ENCODE peak calls at places on chromosomes 13 and 19, in ten cellular contexts. K, T, D, O, Y, C, B, A, U and J are unnamed samples.

GRCh38 chr13:93307166-93307565 is 80.6 kb downstream of the GPC6 start:
- DNase-seq in K (no peak), T (no peak), D (no peak), O (no peak), Y (no peak), C (no peak), B (no peak), A (no peak), U (no peak), J (no peak)

GRCh38 chr19:52335768-52336116 is 301 bp upstream of the ZNF610 start:
- DNase-seq in K (no peak), T (no peak), D (no peak), O (no peak), Y (no peak), C (no peak), B (no peak), A (no peak), U (no peak), J (no peak)

GRCh38 chr19:47660435-47660832 is 51.5 kb downstream of the BICRA start:
- DNase-seq in K (no peak), T (peak), D (no peak), O (no peak), Y (peak), C (no peak), B (no peak), A (no peak), U (no peak), J (no peak)

GRCh38 chr19:5128251-5128931 is 159.5 kb downstream of the KDM4B start:
- DNase-seq in K (no peak), T (no peak), D (no peak), O (no peak), Y (no peak), C (peak), B (no peak), A (no peak), U (no peak), J (peak)

GRCh38 chr19:33143897-33144405 is 12.0 kb downstream of the WDR88 start:
- DNase-seq in K (peak), T (peak), D (peak), O (no peak), Y (peak), C (peak), B (no peak), A (peak), U (no peak), J (peak)

GRCh38 chr13:25844559-25845434 is 207.0 kb downstream of the SHISA2 start:
- DNase-seq in K (peak), T (no peak), D (no peak), O (no peak), Y (no peak), C (no peak), B (no peak), A (no peak), U (no peak), J (no peak)

GRCh38 chr19:39472746-39473442 is 7.7 kb upstream of the TIMM50 start:
- DNase-seq in K (no peak), T (no peak), D (no peak), O (no peak), Y (no peak), C (no peak), B (no peak), A (no peak), U (no peak), J (no peak)

GRCh38 chr13:32791545-32792172 is 205.4 kb downstream of the PDS5B start:
- DNase-seq in K (no peak), T (no peak), D (peak), O (no peak), Y (no peak), C (no peak), B (no peak), A (no peak), U (no peak), J (no peak)

GRCh38 chr13:112143046-112143752 is 76.2 kb downstream of the SOX1 start:
- DNase-seq in K (no peak), T (no peak), D (no peak), O (no peak), Y (no peak), C (peak), B (no peak), A (no peak), U (no peak), J (no peak)

GRCh38 chr13:99296270-99296865 is 10.8 kb downstream of the GPR183 start:
- DNase-seq in K (no peak), T (no peak), D (no peak), O (no peak), Y (no peak), C (no peak), B (no peak), A (no peak), U (no peak), J (no peak)

GRCh38 chr19:33445752-33446070 is 72.2 kb downstream of the CEBPG start:
- DNase-seq in K (no peak), T (no peak), D (no peak), O (no peak), Y (no peak), C (no peak), B (no peak), A (no peak), U (no peak), J (peak)

GRCh38 chr19:10219678-10220077 is 11.5 kb downstream of the S1PR2 start:
- DNase-seq in K (no peak), T (no peak), D (peak), O (no peak), Y (no peak), C (no peak), B (peak), A (no peak), U (no peak), J (no peak)
- TF ChIP-seq POLR2AphosphoS5 in K (no peak), T (no peak), D (no peak), O (no peak), Y (no peak), C (no peak), B (peak), A (no peak), U (no peak), J (no peak)

DNA sequence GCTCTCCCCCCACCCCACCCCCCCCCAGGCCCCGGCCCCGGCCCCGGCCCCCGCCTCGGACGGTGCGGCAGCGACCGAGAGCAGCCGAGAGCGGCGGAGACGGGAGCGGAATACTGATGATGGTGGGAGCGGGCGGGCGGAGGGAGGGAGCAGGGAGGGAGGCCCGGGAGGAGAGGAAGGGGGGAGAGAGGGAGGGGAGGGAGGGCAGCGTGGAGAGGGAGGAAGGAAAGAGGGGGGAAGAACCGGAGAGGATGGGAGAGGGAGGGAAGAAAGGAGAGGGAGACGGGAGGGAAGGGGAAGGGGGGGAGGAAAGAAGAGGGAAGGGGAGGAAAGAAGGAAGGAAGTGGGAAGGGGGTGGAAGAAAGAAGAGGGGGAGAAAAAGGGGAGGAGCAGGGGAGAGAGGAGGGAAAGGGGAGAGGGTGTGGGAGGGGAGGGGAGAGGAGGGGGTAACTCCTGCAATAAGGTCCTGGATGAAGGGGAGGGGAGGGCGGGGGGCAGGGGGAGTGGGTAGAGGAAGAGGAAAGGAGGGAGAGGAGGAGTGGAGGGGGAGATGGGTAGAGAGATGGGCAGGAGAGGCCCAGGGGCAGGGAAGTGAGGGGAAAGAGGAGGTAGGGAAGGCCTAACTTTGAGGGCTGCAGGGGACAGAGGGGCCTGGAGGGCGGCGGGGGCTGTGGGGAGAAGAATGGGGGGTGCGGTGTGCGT is at the start of gene LRRC4B:
- DNase-seq in K (no peak), T (no peak), D (no peak), O (no peak), Y (no peak), C (no peak), B (no peak), A (no peak), U (no peak), J (no peak)
- TF ChIP-seq POLR2AphosphoS5 in K (no peak), T (no peak), D (no peak), O (no peak), Y (no peak), C (no peak), B (no peak), A (no peak), U (no peak), J (no peak)

DNA sequence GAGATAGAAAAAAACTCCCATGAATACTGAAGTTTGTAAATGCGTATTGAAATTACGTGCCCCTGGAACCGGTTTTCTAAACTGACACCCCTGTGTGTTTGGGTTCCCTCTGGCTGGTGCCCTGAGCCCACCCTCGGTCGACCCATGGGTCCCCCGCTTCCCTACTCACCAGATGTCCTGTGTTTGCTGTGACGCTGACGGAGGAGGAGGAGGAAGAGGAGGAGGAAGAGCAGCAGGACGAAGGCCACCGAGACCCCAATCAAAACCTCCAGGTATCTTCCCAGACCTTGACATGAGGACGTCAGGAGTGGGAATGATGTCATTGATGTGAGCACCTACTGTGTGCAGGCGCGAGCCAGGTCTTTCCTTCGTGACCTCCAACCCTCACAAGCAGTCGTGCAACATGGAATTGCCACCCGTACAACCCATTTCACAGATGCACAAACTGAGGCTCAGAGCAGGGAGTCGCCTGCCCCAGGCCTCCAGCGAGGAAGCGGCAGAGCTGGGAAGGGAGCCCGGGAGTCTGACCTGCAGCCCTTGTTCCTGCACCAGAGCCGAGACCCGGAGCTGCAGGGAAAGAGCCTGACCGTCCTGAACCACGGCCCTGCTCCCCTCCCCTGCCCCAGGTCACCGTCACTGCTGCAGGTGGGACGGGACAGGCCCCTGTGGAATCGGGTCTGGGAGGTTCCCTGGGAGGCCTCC is 3.7 kb downstream of the LILRB3 start:
- DNase-seq in K (no peak), T (no peak), D (no peak), O (no peak), Y (no peak), C (no peak), B (no peak), A (no peak), U (no peak), J (peak)
- TF ChIP-seq POLR2AphosphoS5 in K (no peak), T (no peak), D (no peak), O (no peak), Y (no peak), C (no peak), B (no peak), A (no peak), U (no peak), J (no peak)

GRCh38 chr13:48255954-48256353 is 22.9 kb downstream of the ITM2B start:
- DNase-seq in K (no peak), T (no peak), D (no peak), O (no peak), Y (no peak), C (no peak), B (no peak), A (no peak), U (no peak), J (no peak)

GRCh38 chr13:48251616-48252081 is 18.6 kb downstream of the ITM2B start:
- DNase-seq in K (no peak), T (no peak), D (no peak), O (no peak), Y (no peak), C (no peak), B (no peak), A (no peak), U (no peak), J (no peak)

GRCh38 chr13:48255090-48255489 is 22.1 kb downstream of the ITM2B start:
- DNase-seq in K (no peak), T (no peak), D (no peak), O (no peak), Y (no peak), C (no peak), B (no peak), A (no peak), U (no peak), J (no peak)

GRCh38 chr13:48252176-48252575 is 19.2 kb downstream of the ITM2B start:
- DNase-seq in K (no peak), T (no peak), D (no peak), O (no peak), Y (no peak), C (no peak), B (no peak), A (no peak), U (no peak), J (no peak)

DNA sequence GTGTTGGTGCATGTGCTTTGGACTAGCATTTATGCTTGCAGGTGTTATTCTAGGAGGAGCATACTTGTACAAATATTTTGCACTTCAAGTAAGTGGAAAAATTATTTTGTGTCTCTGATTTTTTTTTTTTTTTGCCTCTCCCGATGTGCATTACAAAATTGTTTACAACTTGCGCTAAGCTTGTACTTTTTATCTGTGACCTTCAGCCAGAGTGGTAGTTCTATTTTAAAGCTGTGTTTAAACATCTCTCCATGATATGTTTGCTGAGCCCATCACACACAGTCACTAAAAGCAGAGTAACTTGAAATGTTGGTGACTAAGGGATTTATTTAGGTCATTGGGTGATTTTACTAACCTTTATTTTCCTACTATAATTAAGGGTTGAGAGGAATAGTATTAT is 20.8 kb downstream of the ITM2B start:
- DNase-seq in K (no peak), T (no peak), D (no peak), O (no peak), Y (no peak), C (no peak), B (no peak), A (no peak), U (no peak), J (no peak)
- TF ChIP-seq POLR2AphosphoS5 in K (no peak), T (no peak), D (no peak), O (no peak), Y (no peak), C (no peak), B (no peak), A (no peak), U (no peak), J (no peak)

GRCh38 chr19:6685482-6685881 is 15.5 kb upstream of the TNFSF14 start:
- DNase-seq in K (no peak), T (no peak), D (no peak), O (no peak), Y (no peak), C (no peak), B (no peak), A (no peak), U (no peak), J (no peak)
- TF ChIP-seq POLR2AphosphoS5 in K (no peak), T (no peak), D (no peak), O (no peak), Y (no peak), C (no peak), B (no peak), A (no peak), U (no peak), J (no peak)

GRCh38 chr19:16131648-16132047 is 11.8 kb upstream of the HSH2D start:
- DNase-seq in K (no peak), T (no peak), D (no peak), O (no peak), Y (no peak), C (no peak), B (no peak), A (no peak), U (no peak), J (no peak)

GRCh38 chr19:16133818-16134217 is 9.7 kb upstream of the HSH2D start:
- DNase-seq in K (no peak), T (no peak), D (no peak), O (no peak), Y (no peak), C (no peak), B (no peak), A (no peak), U (no peak), J (no peak)

GRCh38 chr19:16135410-16136127 is 7.9 kb upstream of the HSH2D start:
- DNase-seq in K (no peak), T (no peak), D (no peak), O (no peak), Y (no peak), C (no peak), B (no peak), A (no peak), U (no peak), J (no peak)

GRCh38 chr19:16136185-16137067 is 7.1 kb upstream of the HSH2D start:
- DNase-seq in K (no peak), T (no peak), D (no peak), O (no peak), Y (no peak), C (no peak), B (no peak), A (no peak), U (no peak), J (no peak)

GRCh38 chr19:16134510-16134909 is 9.0 kb upstream of the HSH2D start:
- DNase-seq in K (no peak), T (no peak), D (no peak), O (no peak), Y (peak), C (no peak), B (no peak), A (no peak), U (no peak), J (no peak)
- TF ChIP-seq POLR2AphosphoS5 in K (no peak), T (no peak), D (no peak), O (no peak), Y (peak), C (no peak), B (no peak), A (no peak), U (no peak), J (no peak)

GRCh38 chr19:46617566-46618079 is 7.3 kb downstream of the PTGIR start:
- DNase-seq in K (no peak), T (no peak), D (no peak), O (no peak), Y (no peak), C (no peak), B (no peak), A (no peak), U (no peak), J (no peak)

GRCh38 chr19:46620267-46620666 is 4.6 kb downstream of the PTGIR start:
- DNase-seq in K (no peak), T (no peak), D (no peak), O (no peak), Y (no peak), C (no peak), B (no peak), A (no peak), U (no peak), J (no peak)

GRCh38 chr19:46620716-46621115 is 4.2 kb downstream of the PTGIR start:
- DNase-seq in K (no peak), T (no peak), D (no peak), O (no peak), Y (no peak), C (no peak), B (no peak), A (no peak), U (no peak), J (no peak)

GRCh38 chr19:46616631-46617322 is 8.1 kb downstream of the PTGIR start:
- DNase-seq in K (peak), T (peak), D (no peak), O (no peak), Y (peak), C (peak), B (no peak), A (no peak), U (no peak), J (no peak)

GRCh38 chr19:46618670-46619231 is 6.1 kb downstream of the PTGIR start:
- DNase-seq in K (peak), T (no peak), D (no peak), O (no peak), Y (no peak), C (peak), B (no peak), A (no peak), U (no peak), J (no peak)
- TF ChIP-seq POLR2AphosphoS5 in K (no peak), T (no peak), D (no peak), O (peak), Y (peak), C (no peak), B (no peak), A (no peak), U (no peak), J (no peak)

GRCh38 chr13:28533441-28534166 is 38.7 kb upstream of the FLT1 start:
- DNase-seq in K (no peak), T (no peak), D (no peak), O (no peak), Y (no peak), C (no peak), B (no peak), A (no peak), U (no peak), J (no peak)

GRCh38 chr13:28531956-28532225 is 37.0 kb upstream of the FLT1 start:
- DNase-seq in K (no peak), T (no peak), D (no peak), O (no peak), Y (no peak), C (no peak), B (no peak), A (no peak), U (no peak), J (no peak)

GRCh38 chr13:28531195-28531955 is 36.4 kb upstream of the FLT1 start:
- DNase-seq in K (peak), T (no peak), D (no peak), O (no peak), Y (peak), C (peak), B (peak), A (no peak), U (no peak), J (no peak)

GRCh38 chr13:28533049-28533436 is 38.1 kb upstream of the FLT1 start:
- DNase-seq in K (no peak), T (no peak), D (no peak), O (no peak), Y (no peak), C (no peak), B (no peak), A (no peak), U (no peak), J (no peak)

DNA sequence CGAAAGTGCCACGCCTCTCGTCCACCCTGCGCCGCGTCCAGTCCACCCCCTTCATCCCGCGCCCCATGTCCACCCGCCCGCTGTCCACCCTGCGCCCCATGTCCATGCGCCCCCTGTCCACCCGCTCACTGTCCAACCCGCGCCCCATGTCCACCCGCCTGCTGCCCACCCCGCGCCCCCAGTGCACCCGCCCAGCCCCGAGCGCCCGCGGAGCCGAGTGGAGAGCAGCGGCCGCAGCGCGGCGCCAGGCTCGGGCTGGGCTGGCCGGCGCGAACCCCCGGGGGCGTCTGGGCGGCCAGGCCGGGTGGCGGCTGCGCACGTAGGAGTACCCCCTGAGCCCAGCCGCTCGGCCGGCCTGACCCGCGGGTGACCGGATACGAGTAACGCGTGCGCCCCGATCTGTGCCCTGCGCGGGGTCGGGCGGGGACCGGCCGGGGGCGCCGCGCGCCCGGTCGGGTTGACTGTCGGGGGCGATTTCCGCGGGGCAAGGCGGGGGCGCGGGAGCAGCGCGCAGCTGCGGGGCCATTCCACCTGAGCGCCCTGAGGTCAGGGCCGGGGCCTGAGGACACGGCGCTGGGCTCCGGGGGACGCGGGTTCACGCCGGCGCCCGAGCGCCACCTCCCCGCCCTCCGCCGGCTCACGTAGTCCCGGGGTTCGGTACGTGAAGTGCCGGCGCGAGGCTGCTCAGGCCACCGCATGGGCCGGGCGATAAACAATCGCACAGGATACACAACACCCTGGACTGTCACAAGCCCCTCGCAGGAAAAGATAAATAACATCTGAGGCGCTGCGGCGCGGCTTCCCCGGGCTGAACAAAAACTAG is 37.5 kb upstream of the FLT1 start:
- DNase-seq in K (peak), T (no peak), D (no peak), O (peak), Y (no peak), C (no peak), B (no peak), A (no peak), U (no peak), J (no peak)
- TF ChIP-seq POLR2AphosphoS5 in K (peak), T (no peak), D (no peak), O (no peak), Y (no peak), C (no peak), B (no peak), A (no peak), U (no peak), J (no peak)